ENCODE peak calls at places on chromosomes 1 and 21, in four cellular contexts. Q is lower lobe of right lung, M is colonic mucosa, J is gastrocnemius medialis. P is an unnamed sample.

GRCh38 chr1:109671067-109671466 is 3.2 kb downstream of the GSTM2 start:
- DNase-seq in Q (no peak), M (no peak), J (no peak), P (no peak)

GRCh38 chr1:28751315-28752056 is 14.7 kb downstream of the YTHDF2 start:
- DNase-seq in Q (no peak), M (no peak), J (no peak), P (no peak)

GRCh38 chr1:211653329-211653728 is 22.1 kb downstream of the NEK2 start:
- DNase-seq in Q (no peak), M (no peak), J (no peak), P (no peak)

GRCh38 chr1:205582046-205582445 is 49.8 kb downstream of the ELK4 start:
- DNase-seq in Q (no peak), M (no peak), J (no peak), P (no peak)

GRCh38 chr1:25487628-25488027 is 55.8 kb upstream of the LDLRAP1 start:
- DNase-seq in Q (no peak), M (no peak), J (no peak), P (no peak)

GRCh38 chr1:24418898-24419628 is 3.5 kb downstream of the NIPAL3 start:
- DNase-seq in Q (peak; percentile 83), M (peak; percentile 83), J (no peak), P (no peak)

GRCh38 chr1:203177471-203178039 is 1.9 kb upstream of the MYBPH start:
- DNase-seq in Q (no peak), M (no peak), J (peak; percentile 87), P (no peak)

GRCh38 chr1:161772397-161772796 is 6.3 kb downstream of the ATF6 start:
- DNase-seq in Q (no peak), M (no peak), J (no peak), P (no peak)

GRCh38 chr1:203649551-203650011 is 22.9 kb downstream of the ATP2B4 start:
- DNase-seq in Q (no peak), M (no peak), J (no peak), P (no peak)

GRCh38 chr1:94528271-94528670 is 13.3 kb downstream of the F3 start:
- DNase-seq in Q (no peak), M (no peak), J (no peak), P (no peak)

GRCh38 chr1:203126151-203126865 is 1.2 kb upstream of the ADORA1 start:
- DNase-seq in Q (no peak), M (no peak), J (no peak), P (peak; percentile 60)

GRCh38 chr1:204191481-204191880 is 4.8 kb downstream of the KISS1 start:
- DNase-seq in Q (no peak), M (no peak), J (no peak), P (no peak)

GRCh38 chr21:32572574-32573420 is 12.5 kb downstream of the TCP10L start:
- DNase-seq in Q (no peak), M (peak; percentile 72), J (no peak), P (peak; percentile 57)

GRCh38 chr1:52674497-52675384 is 23.4 kb downstream of the COA7 start:
- DNase-seq in Q (no peak), M (no peak), J (no peak), P (no peak)

GRCh38 chr1:240732390-240732789 is 120.4 kb upstream of the GREM2 start:
- DNase-seq in Q (no peak), M (no peak), J (no peak), P (no peak)

GRCh38 chr1:232634086-232634485 is 4.2 kb upstream of the SIPA1L2 start:
- DNase-seq in Q (peak; percentile 89), M (peak; percentile 74), J (peak; percentile 49), P (peak; percentile 24)

GRCh38 chr1:234309598-234310459 is 63.4 kb upstream of the COA6 start:
- DNase-seq in Q (peak; percentile 78), M (peak; percentile 72), J (peak; percentile 37), P (peak; percentile 71)

GRCh38 chr1:92587445-92587844 is 100.7 kb upstream of the GFI1 start:
- DNase-seq in Q (no peak), M (no peak), J (no peak), P (no peak)

GRCh38 chr1:62516600-62516999 is 79.8 kb downstream of the USP1 start:
- DNase-seq in Q (no peak), M (no peak), J (no peak), P (no peak)

GRCh38 chr21:42120056-42120903 is 49.2 kb downstream of the UMODL1 start:
- DNase-seq in Q (no peak), M (no peak), J (no peak), P (no peak)

GRCh38 chr1:11885922-11886321 is 27.2 kb upstream of the NPPB start:
- DNase-seq in Q (no peak), M (no peak), J (peak; percentile 90), P (no peak)

GRCh38 chr1:150429805-150430204 is 57.4 kb upstream of the TARS2 start:
- DNase-seq in Q (no peak), M (no peak), J (no peak), P (no peak)

GRCh38 chr1:174266476-174266875 is 107.2 kb downstream of the RABGAP1L start:
- DNase-seq in Q (no peak), M (no peak), J (no peak), P (no peak)

GRCh38 chr1:167374014-167374413 is 144.3 kb downstream of the CD247 start:
- DNase-seq in Q (no peak), M (no peak), J (no peak), P (no peak)

GRCh38 chr1:119080586-119080985 is 59.9 kb downstream of the WARS2 start:
- DNase-seq in Q (no peak), M (no peak), J (no peak), P (no peak)

GRCh38 chr1:39872698-39873097 is 10.6 kb downstream of the TRIT1 start:
- DNase-seq in Q (no peak), M (no peak), J (no peak), P (no peak)

GRCh38 chr1:27327964-27328363 is 6.0 kb downstream of the TMEM222 start:
- DNase-seq in Q (no peak), M (no peak), J (no peak), P (no peak)

GRCh38 chr21:33395866-33396265 is 7.3 kb upstream of the IFNGR2 start:
- DNase-seq in Q (no peak), M (no peak), J (no peak), P (no peak)

GRCh38 chr1:119713039-119713537 is 1.4 kb downstream of the PHGDH start:
- DNase-seq in Q (no peak), M (no peak), J (no peak), P (no peak)

DNA sequence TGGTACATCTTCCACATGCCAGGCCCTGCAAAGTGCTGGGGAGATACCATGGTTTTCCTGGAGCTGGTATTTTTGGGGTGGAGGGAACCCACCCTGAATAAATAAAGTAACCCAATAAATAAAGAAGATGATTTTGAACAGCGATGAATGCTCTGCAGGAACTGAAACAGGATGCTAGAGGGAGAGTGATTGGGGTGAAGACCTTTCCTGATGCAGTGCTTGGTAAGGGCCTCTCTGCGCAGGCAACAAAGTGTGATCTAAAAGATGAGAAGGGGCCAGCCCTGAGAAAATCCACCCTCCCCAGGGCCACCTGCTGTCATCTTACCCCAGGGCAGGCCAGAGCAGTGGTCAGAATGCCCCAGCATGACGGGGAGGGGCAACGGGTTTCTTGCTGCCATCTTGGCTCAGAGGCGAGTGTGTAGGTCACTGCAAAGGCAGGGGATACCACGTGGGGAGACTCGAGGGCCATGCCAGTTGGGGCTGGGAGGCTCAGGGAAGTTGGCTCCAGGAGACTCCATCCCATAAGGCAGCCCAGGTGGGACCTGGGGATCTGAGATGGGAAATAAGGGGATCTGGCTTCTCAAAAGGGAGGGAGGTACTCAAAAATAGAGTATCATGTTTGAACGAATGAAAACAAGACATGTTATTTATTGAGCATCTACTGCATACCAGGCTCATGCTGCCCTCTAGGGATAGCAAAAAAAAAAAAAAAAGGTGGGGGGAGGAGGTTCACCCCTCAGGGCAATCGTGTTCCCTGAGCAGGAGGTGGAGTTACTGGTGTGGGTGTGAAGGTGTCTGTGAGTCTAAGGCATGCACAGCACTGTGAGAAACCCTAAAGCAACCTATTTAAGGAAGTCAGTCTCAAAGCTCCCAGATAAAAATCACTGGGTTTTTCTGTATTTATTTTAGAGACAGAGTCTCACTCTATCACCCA is 2.8 kb downstream of the SRARP start:
- DNase-seq in Q (peak; percentile 15), M (no peak), J (no peak), P (no peak)
- TF ChIP-seq CTCF in Q (no peak), M (no peak), J (no peak), P (no peak)

DNA sequence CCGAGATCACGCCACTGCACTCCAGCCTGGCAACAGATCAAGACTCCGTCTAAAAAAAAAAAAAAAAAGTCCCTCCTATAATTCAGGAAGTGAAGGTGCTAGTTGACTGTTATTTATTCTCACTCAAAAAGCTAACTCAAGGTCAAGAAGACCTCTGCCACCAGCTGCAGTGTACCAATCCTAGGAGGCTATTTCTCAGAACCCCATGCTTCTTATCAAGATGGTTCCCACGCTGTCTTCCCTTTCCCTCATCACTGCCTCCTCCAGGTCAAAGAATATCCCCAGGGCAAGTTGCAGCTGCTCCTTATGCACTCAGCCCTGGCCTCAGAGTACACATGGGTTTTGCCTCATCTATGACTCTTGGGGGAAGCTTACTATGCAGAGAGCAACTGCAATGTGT is 53.6 kb downstream of the RERE start:
- DNase-seq in Q (no peak), M (no peak), J (no peak), P (no peak)
- H3K4me3 ChIP-seq in Q (no peak overlapping the region), M (no peak overlapping the region), J (no peak overlapping the region), P (no peak overlapping the region)

GRCh38 chr1:77395051-77395450 is 113.2 kb downstream of the AK5 start:
- DNase-seq in Q (no peak), M (no peak), J (no peak), P (no peak)

GRCh38 chr1:77400781-77401180 is 119.0 kb downstream of the AK5 start:
- DNase-seq in Q (no peak), M (no peak), J (no peak), P (no peak)

GRCh38 chr1:77401384-77401783 is 119.6 kb downstream of the AK5 start:
- DNase-seq in Q (no peak), M (no peak), J (no peak), P (no peak)

GRCh38 chr1:77398115-77398514 is 116.3 kb downstream of the AK5 start:
- DNase-seq in Q (no peak), M (no peak), J (no peak), P (no peak)

DNA sequence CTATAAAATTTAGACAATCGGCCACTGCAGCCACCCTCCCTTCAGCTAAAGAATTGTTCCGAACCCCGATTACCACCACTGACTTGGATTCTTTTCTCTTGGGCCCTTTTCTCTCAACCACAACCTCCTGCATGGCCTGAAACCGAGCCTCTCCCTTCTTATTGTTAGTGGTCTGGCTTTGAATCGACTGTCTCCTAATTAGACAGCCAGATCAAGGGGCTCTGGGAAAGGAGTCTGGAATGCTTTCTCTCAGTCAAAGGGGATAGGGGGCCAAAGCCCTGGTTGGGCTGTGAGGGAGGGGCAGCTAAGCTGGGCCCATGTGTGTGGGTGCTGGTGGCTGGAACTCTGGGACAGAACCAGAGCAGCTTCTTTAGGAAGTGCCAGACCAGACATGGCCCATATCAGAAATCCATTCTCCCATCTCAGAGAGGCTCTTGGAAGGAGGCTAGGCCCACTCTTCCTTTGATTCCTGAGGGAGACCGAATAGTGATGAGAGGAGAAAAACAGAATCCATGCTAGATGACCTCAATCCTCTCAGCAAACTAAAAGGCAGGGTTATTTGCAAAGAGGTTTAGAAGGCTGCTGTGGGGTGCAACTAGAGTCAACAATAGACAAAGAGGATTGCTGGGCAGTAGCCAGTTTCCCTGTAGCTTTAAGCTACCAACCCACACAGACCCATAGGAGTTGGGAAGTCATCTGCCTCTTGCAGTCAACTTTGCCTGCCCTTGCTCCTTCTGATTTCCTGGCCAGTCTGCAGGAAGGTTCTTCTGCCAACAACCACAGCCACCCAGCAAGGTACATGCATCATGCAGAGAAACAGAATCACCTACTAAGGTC is 117.6 kb downstream of the AK5 start:
- DNase-seq in Q (no peak), M (no peak), J (no peak), P (no peak)
- TF ChIP-seq CTCF in Q (no peak), M (no peak), J (no peak), P (no peak)

GRCh38 chr1:170660874-170661645 is 2.9 kb upstream of the PRRX1 start:
- DNase-seq in Q (no peak), M (no peak), J (no peak), P (no peak)
- H3K4me3 ChIP-seq in Q (peak overlapping the region; percentile 62), M (no peak overlapping the region), J (peak overlapping the region; percentile 82), P (peak overlapping the region; percentile 75)

GRCh38 chr1:60865146-60865545 is 217.2 kb upstream of the NFIA start:
- DNase-seq in Q (no peak), M (no peak), J (no peak), P (no peak)
- TF ChIP-seq CTCF in Q (no peak), M (no peak), J (no peak), P (no peak)